ENCODE peak calls at places on chromosomes 11 and 22, in eight cellular contexts. Q is cardiac muscle cell; V is tibial artery; M is mesendoderm; R is CD8-positive, alpha-beta T cell; D is tibial nerve; P is uterus; J is suprapubic skin. L is an unnamed sample. For H3K4me1, the result is how much of the 10 kb centered on the place peaks cover.

GRCh38 chr11:2250041-2250440 is 20.3 kb downstream of the ASCL2 start:
- DNase-seq in Q (no peak), V (no peak), M (no peak), R (no peak), D (no peak), P (no peak), J (peak), L (no peak)

GRCh38 chr22:41447435-41448188 is 1.0 kb upstream of the TOB2 start:
- DNase-seq in Q (peak), V (peak), M (peak), R (peak), D (peak), P (peak), J (no peak), L (peak)

GRCh38 chr11:1433568-1433967 is 43.8 kb downstream of the BRSK2 start:
- DNase-seq in Q (no peak), V (no peak), M (no peak), R (no peak), D (no peak), P (no peak), J (no peak), L (no peak)

GRCh38 chr11:19368726-19369364 is 128.1 kb upstream of the E2F8 start:
- DNase-seq in Q (peak), V (no peak), M (no peak), R (no peak), D (no peak), P (no peak), J (no peak), L (no peak)

GRCh38 chr11:699116-699508 is 3.5 kb downstream of the TMEM80 start:
- DNase-seq in Q (no peak), V (no peak), M (no peak), R (no peak), D (no peak), P (no peak), J (no peak), L (no peak)

GRCh38 chr11:64036081-64037026 is 623 bp downstream of the FLRT1 start:
- DNase-seq in Q (peak), V (no peak), M (no peak), R (no peak), D (no peak), P (peak), J (no peak), L (no peak)

GRCh38 chr11:130310622-130311021 is 4.1 kb downstream of the ZBTB44 start:
- DNase-seq in Q (no peak), V (no peak), M (no peak), R (no peak), D (no peak), P (no peak), J (no peak), L (no peak)

GRCh38 chr11:33552756-33553155 is 147.9 kb downstream of the C11orf91 start:
- DNase-seq in Q (no peak), V (no peak), M (no peak), R (no peak), D (no peak), P (no peak), J (no peak), L (no peak)

GRCh38 chr22:32852346-32853251 is 51.1 kb downstream of the TIMP3 start:
- DNase-seq in Q (peak), V (peak), M (no peak), R (no peak), D (peak), P (peak), J (no peak), L (no peak)

GRCh38 chr22:46068908-46069481 is 81.3 kb upstream of the PPARA start:
- DNase-seq in Q (peak), V (peak), M (no peak), R (no peak), D (no peak), P (peak), J (peak), L (no peak)

DNA sequence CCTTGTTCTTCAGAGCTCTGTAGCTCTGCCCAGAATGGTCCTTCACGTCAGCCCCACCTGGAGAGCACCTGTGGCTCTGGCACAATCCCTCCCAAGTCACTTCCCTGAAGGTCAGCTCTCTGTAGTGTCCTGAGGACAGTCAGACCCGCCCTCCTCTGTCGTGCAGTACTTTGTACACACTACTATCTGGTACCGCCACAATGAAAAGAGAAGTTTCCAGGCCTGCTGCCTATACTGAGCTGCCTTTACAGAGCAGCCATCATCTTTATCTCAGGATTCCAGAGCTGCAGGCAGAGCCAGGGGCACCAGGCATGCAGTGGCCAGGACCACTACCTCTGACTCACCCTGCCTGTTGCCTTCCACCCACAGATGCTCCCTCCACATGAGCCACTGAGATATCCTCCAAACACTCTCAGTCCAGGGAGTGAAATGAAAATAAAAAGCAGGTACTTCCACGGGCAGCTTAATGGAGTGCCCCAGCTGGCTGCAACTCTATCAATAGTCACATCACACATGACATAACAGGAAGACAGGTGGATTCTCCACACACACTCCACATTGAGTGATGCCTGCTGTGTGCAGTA is 7.3 kb downstream of the PACSIN2 start:
- DNase-seq in Q (peak), V (no peak), M (no peak), R (no peak), D (no peak), P (no peak), J (no peak), L (no peak)
- H3K4me1 ChIP-seq in Q (under half), V (half or more), M (under half), R (under half), D (under half), P (under half), J (half or more), L (under half)

GRCh38 chr11:94813436-94813720 is 45.2 kb downstream of the AMOTL1 start:
- DNase-seq in Q (no peak), V (no peak), M (peak), R (no peak), D (no peak), P (no peak), J (no peak), L (no peak)
- H3K27ac ChIP-seq in Q (no peak), V (no peak), M (peak), R (no peak), D (no peak), P (peak), J (no peak), L (no peak)

GRCh38 chr11:72718101-72718501 is 34.1 kb downstream of the ARAP1 start:
- DNase-seq in Q (no peak), V (no peak), M (no peak), R (no peak), D (no peak), P (no peak), J (no peak), L (no peak)

GRCh38 chr11:72720806-72721205 is 31.4 kb downstream of the ARAP1 start:
- DNase-seq in Q (no peak), V (no peak), M (no peak), R (no peak), D (no peak), P (no peak), J (no peak), L (no peak)

GRCh38 chr11:72720047-72720446 is 32.2 kb downstream of the ARAP1 start:
- DNase-seq in Q (no peak), V (peak), M (no peak), R (no peak), D (no peak), P (no peak), J (no peak), L (no peak)

GRCh38 chr11:72719144-72719543 is 33.1 kb downstream of the ARAP1 start:
- DNase-seq in Q (peak), V (no peak), M (no peak), R (no peak), D (no peak), P (no peak), J (no peak), L (no peak)

GRCh38 chr11:72719551-72719950 is 32.7 kb downstream of the ARAP1 start:
- DNase-seq in Q (no peak), V (no peak), M (no peak), R (no peak), D (no peak), P (no peak), J (no peak), L (no peak)
- H3K4me3 ChIP-seq in Q (no peak), V (no peak), M (no peak), R (no peak), D (no peak), P (no peak), J (peak), L (no peak)

GRCh38 chr11:59029490-59029889 is 56.6 kb upstream of the GLYATL1B start:
- DNase-seq in Q (no peak), V (no peak), M (no peak), R (no peak), D (no peak), P (no peak), J (no peak), L (no peak)

GRCh38 chr11:59030037-59030436 is 56.1 kb upstream of the GLYATL1B start:
- DNase-seq in Q (no peak), V (no peak), M (no peak), R (no peak), D (no peak), P (no peak), J (no peak), L (no peak)

GRCh38 chr11:59025097-59025496 is 61.0 kb upstream of the GLYATL1B start:
- DNase-seq in Q (no peak), V (no peak), M (peak), R (no peak), D (no peak), P (no peak), J (no peak), L (no peak)

DNA sequence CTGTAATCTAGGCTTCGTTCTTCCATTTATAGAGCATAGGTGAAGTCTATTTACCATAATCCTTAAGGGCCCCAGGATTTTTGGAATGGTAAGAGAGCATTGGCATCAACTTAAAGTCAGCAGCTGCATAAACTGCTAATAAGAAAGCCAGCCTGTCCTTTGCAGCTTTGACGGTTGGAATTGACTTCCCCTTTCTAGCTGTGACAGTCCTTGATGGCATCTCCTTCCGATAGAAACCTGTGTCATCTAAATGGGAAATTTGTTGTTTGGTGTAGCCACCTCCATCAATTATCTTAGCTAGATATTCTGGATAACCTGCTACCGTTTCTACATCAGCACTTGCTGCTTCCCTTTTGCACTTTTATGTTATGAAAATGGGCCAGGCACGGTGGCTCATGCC is 58.0 kb upstream of the GLYATL1B start:
- DNase-seq in Q (no peak), V (no peak), M (no peak), R (no peak), D (no peak), P (no peak), J (no peak), L (no peak)
- H3K4me1 ChIP-seq in Q (under half), V (under half), M (under half), R (under half), D (under half), P (under half), J (under half), L (under half)

L was measured in CD8-positive, alpha-beta memory T cell.